ENCODE peak calls at places on chromosomes 6 and 20, in five cellular contexts. M is tibial nerve, X is mammary epithelial cell, N is pancreas, F is neural progenitor cell. C is an unnamed sample.

GRCh38 chr20:61991476-61991875 is 74.2 kb downstream of the TAF4 start:
- DNase-seq in N (no peak), X (no peak), F (no peak), M (no peak), C (no peak)

GRCh38 chr6:2197177-2197671 is 48.2 kb downstream of the GMDS start:
- DNase-seq in X (peak), F (no peak), M (peak), N (no peak), C (no peak)

GRCh38 chr20:37396520-37397075 is 50.7 kb downstream of the SRC start:
- DNase-seq in M (no peak), N (no peak), X (no peak), F (peak), C (no peak)

GRCh38 chr6:38404355-38404754 is 235.4 kb downstream of the BTBD9 start:
- DNase-seq in F (no peak), N (no peak), M (no peak), X (no peak), C (no peak)

GRCh38 chr20:35490736-35491181 is 35.4 kb downstream of the CEP250 start:
- DNase-seq in N (no peak), X (no peak), F (no peak), M (no peak), C (no peak)

GRCh38 chr6:37665309-37665708 is 32.4 kb downstream of the MDGA1 start:
- DNase-seq in N (no peak), X (no peak), F (no peak), M (no peak), C (no peak)

GRCh38 chr6:94376876-94377275 is 957.5 kb upstream of the EPHA7 start:
- DNase-seq in N (no peak), X (no peak), F (no peak), M (no peak), C (no peak)

GRCh38 chr20:8807480-8808179 is 261.3 kb upstream of the PLCB4 start:
- DNase-seq in F (no peak), X (no peak), N (peak), M (no peak), C (no peak)

GRCh38 chr6:26141378-26141901 is 54.2 kb downstream of the HFE start:
- DNase-seq in F (no peak), X (no peak), M (no peak), N (no peak), C (peak)

GRCh38 chr6:57173056-57173885 is 1.1 kb downstream of the BAG2 start:
- DNase-seq in M (no peak), N (peak), F (peak), X (peak), C (no peak)

GRCh38 chr6:3433005-3433404 is 23.8 kb downstream of the SLC22A23 start:
- DNase-seq in X (no peak), M (no peak), N (no peak), F (no peak), C (no peak)
- TF ChIP-seq CTCF in X (no peak), M (no peak), N (no peak), F (no peak), C (peak)

DNA sequence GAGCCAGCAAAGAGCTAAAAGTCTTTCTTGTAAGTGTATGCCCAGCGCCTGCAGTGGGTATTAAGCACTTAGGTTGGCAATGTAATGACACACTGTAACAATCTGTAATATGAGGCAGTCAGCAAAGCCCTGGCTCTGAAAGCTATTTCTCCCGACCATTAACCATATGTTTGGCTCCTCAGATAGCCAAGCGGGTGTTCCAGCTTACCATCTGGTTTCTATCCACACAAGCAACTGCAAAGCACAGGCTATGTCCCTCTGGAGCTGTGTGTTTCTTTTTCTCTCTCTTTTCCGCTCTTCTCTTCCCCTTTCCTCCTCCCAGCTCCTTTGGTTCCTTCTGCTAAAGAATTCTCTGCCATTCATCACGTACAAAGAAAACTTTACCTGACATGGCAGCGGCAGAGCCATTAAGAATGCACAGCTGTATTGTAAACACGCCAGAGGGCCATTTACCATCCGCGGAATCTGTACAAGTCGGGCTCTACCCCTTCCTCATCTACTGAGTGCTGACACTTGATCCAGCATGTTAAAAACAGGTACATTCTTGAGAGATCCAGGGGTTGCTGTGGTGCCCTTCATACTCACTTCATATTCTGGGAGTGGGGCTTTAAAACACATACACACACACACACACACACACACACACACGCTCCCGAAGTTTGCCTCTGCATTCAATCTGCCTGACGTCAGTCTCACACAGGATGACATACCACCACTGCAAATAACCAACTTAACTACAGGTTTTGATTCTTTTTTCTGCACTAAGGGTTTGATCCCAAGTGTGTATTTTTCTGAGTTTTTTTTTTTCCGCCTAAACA is 77.3 kb downstream of the BACH2 start:
- DNase-seq in X (no peak), N (peak), M (no peak), F (peak), C (peak)
- H3K4me3 ChIP-seq in X (no peak), N (peak), M (peak), F (no peak), C (peak)

DNA sequence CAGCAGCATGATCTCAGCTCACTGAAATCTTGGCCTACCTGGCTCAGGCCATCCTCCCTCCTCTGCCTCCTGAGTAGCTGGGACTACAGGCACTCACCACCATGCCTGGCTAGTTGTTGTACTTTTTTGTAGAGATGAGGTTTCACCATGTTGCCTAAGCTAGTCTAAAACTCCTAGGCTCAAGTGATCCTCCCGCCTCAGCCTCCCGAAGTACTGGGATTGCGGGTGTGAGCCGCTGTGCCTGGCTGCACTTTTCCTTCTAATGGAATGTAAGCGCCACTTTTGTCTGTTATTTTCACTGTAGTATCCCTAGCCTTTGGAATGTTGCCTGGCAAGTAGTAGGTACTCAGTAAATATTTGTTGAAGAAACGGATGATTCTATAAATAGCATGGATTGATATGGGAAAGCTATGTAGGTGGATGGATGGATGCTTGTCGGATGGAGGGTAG is 10.4 kb upstream of the TRIB3 start:
- DNase-seq in F (no peak), N (no peak), X (no peak), M (no peak), C (no peak)
- H3K27ac ChIP-seq in F (no peak), N (peak), X (no peak), M (no peak), C (no peak)

GRCh38 chr6:13919861-13920260 is 4.9 kb upstream of the RNF182 start:
- DNase-seq in X (no peak), M (no peak), N (no peak), F (no peak), C (no peak)
- TF ChIP-seq CTCF in X (no peak), M (no peak), N (no peak), F (no peak), C (no peak)

GRCh38 chr6:160431231-160431630 is 83.1 kb downstream of the SLC22A3 start:
- DNase-seq in M (no peak), N (no peak), X (no peak), F (no peak), C (no peak)
- H3K4me3 ChIP-seq in M (no peak), N (no peak), X (no peak), F (no peak), C (no peak)

GRCh38 chr6:42227173-42227850 is 9.7 kb upstream of the MRPS10 start:
- DNase-seq in X (peak), M (no peak), N (no peak), F (no peak), C (no peak)

GRCh38 chr6:42224222-42225042 is 6.8 kb upstream of the MRPS10 start:
- DNase-seq in F (no peak), M (no peak), X (peak), N (no peak), C (no peak)

GRCh38 chr6:42225043-42225368 is 7.3 kb upstream of the MRPS10 start:
- DNase-seq in X (no peak), F (no peak), N (no peak), M (no peak), C (no peak)

GRCh38 chr6:42226251-42227143 is 8.8 kb upstream of the MRPS10 start:
- DNase-seq in N (no peak), M (no peak), X (peak), F (no peak), C (no peak)

GRCh38 chr6:42225419-42225818 is 7.8 kb upstream of the MRPS10 start:
- DNase-seq in X (no peak), M (no peak), N (no peak), F (no peak), C (no peak)
- H3K27ac ChIP-seq in X (peak), M (no peak), N (no peak), F (no peak), C (no peak)

C was measured in dorsolateral prefrontal cortex.